ENCODE peak calls at places on chromosomes 1 and 21, in five cellular contexts. One of them, this sample, is unnamed.

GRCh38 chr1:245458761-245459174 is 304.0 kb downstream of the KIF26B start:
- DNase-seq in dorsolateral prefrontal cortex: no peak
- DNase-seq in colonic mucosa: no peak
- DNase-seq in K562: no peak
- DNase-seq in neuronal stem cell: no peak
- DNase-seq in this sample: no peak

GRCh38 chr21:16473965-16474364 is 744.2 kb downstream of the USP25 start:
- DNase-seq in dorsolateral prefrontal cortex: no peak
- DNase-seq in neuronal stem cell: no peak
- DNase-seq in colonic mucosa: no peak
- DNase-seq in K562: no peak
- DNase-seq in this sample: no peak

GRCh38 chr21:39911286-39911685 is 44.0 kb downstream of the PCP4 start:
- DNase-seq in K562: no peak
- DNase-seq in neuronal stem cell: no peak
- DNase-seq in dorsolateral prefrontal cortex: no peak
- DNase-seq in colonic mucosa: no peak
- DNase-seq in this sample: no peak

GRCh38 chr1:186782791-186783190 is 46.0 kb upstream of the PLA2G4A start:
- DNase-seq in K562: no peak
- DNase-seq in dorsolateral prefrontal cortex: no peak
- DNase-seq in neuronal stem cell: no peak
- DNase-seq in colonic mucosa: no peak
- DNase-seq in this sample: no peak

GRCh38 chr1:28178690-28179485 is 2.4 kb upstream of the PTAFR start:
- DNase-seq in K562: no peak
- DNase-seq in neuronal stem cell: no peak
- DNase-seq in colonic mucosa: no peak
- DNase-seq in dorsolateral prefrontal cortex: no peak
- DNase-seq in this sample: no peak

GRCh38 chr1:150281221-150281757 is 1.1 kb upstream of the CIART start:
- DNase-seq in neuronal stem cell: peak; percentile 62
- DNase-seq in colonic mucosa: peak; percentile 82
- DNase-seq in K562: peak; percentile 46
- DNase-seq in dorsolateral prefrontal cortex: peak; percentile 82
- DNase-seq in this sample: peak; percentile 62

GRCh38 chr1:14261395-14261794 is 337.1 kb upstream of the KAZN start:
- DNase-seq in neuronal stem cell: no peak
- DNase-seq in dorsolateral prefrontal cortex: no peak
- DNase-seq in colonic mucosa: no peak
- DNase-seq in K562: no peak
- DNase-seq in this sample: peak; percentile 18

GRCh38 chr1:192580351-192580962 is 4.9 kb downstream of the RGS1 start:
- DNase-seq in K562: no peak
- DNase-seq in neuronal stem cell: no peak
- DNase-seq in dorsolateral prefrontal cortex: no peak
- DNase-seq in colonic mucosa: peak; percentile 21
- DNase-seq in this sample: no peak

GRCh38 chr1:86155061-86155806 is 1.3 kb downstream of the COL24A1 start:
- DNase-seq in dorsolateral prefrontal cortex: no peak
- DNase-seq in colonic mucosa: no peak
- DNase-seq in K562: peak; percentile 6
- DNase-seq in neuronal stem cell: peak; percentile 14
- DNase-seq in this sample: no peak

GRCh38 chr1:91712981-91713841 is 172.7 kb downstream of the TGFBR3 start:
- DNase-seq in K562: no peak
- DNase-seq in colonic mucosa: peak; percentile 41
- DNase-seq in neuronal stem cell: no peak
- DNase-seq in dorsolateral prefrontal cortex: no peak
- DNase-seq in this sample: no peak

GRCh38 chr1:95133687-95134086 is 16.5 kb downstream of the TLCD4 start:
- DNase-seq in neuronal stem cell: no peak
- DNase-seq in colonic mucosa: no peak
- DNase-seq in dorsolateral prefrontal cortex: no peak
- DNase-seq in K562: no peak
- DNase-seq in this sample: no peak

GRCh38 chr1:193009501-193009900 is 49.7 kb downstream of the UCHL5 start:
- DNase-seq in colonic mucosa: no peak
- DNase-seq in neuronal stem cell: no peak
- DNase-seq in dorsolateral prefrontal cortex: no peak
- DNase-seq in K562: no peak
- DNase-seq in this sample: no peak

GRCh38 chr1:206506803-206507394 is 432 bp upstream of the RASSF5 start:
- DNase-seq in K562: no peak
- DNase-seq in dorsolateral prefrontal cortex: no peak
- DNase-seq in neuronal stem cell: no peak
- DNase-seq in colonic mucosa: no peak
- DNase-seq in this sample: no peak

GRCh38 chr1:68116643-68117235 is 66.3 kb upstream of the DIRAS3 start:
- DNase-seq in dorsolateral prefrontal cortex: peak; percentile 58
- DNase-seq in K562: peak; percentile 48
- DNase-seq in neuronal stem cell: peak; percentile 49
- DNase-seq in colonic mucosa: peak; percentile 45
- DNase-seq in this sample: peak; percentile 18

GRCh38 chr1:52571783-52572182 is 18.9 kb upstream of the TUT4 start:
- DNase-seq in dorsolateral prefrontal cortex: no peak
- DNase-seq in colonic mucosa: no peak
- DNase-seq in K562: peak; percentile 50
- DNase-seq in neuronal stem cell: no peak
- DNase-seq in this sample: no peak

GRCh38 chr1:16275591-16275990 is 38.6 kb upstream of the CPLANE2 start:
- DNase-seq in K562: no peak
- DNase-seq in neuronal stem cell: no peak
- DNase-seq in dorsolateral prefrontal cortex: no peak
- DNase-seq in colonic mucosa: no peak
- DNase-seq in this sample: no peak

GRCh38 chr1:217881131-217881543 is 250.0 kb downstream of the SPATA17 start:
- DNase-seq in dorsolateral prefrontal cortex: no peak
- DNase-seq in colonic mucosa: no peak
- DNase-seq in K562: no peak
- DNase-seq in neuronal stem cell: no peak
- DNase-seq in this sample: no peak

GRCh38 chr1:223299553-223299952 is 64.4 kb downstream of the SUSD4 start:
- DNase-seq in dorsolateral prefrontal cortex: no peak
- DNase-seq in K562: no peak
- DNase-seq in neuronal stem cell: no peak
- DNase-seq in colonic mucosa: no peak
- DNase-seq in this sample: no peak

GRCh38 chr1:90721210-90722194 is 4.4 kb upstream of the BARHL2 start:
- DNase-seq in K562: peak; percentile 65
- DNase-seq in colonic mucosa: peak; percentile 62
- DNase-seq in neuronal stem cell: no peak
- DNase-seq in dorsolateral prefrontal cortex: no peak
- DNase-seq in this sample: no peak

GRCh38 chr1:188117436-188117835 is 1288.7 kb downstream of the PLA2G4A start:
- DNase-seq in dorsolateral prefrontal cortex: no peak
- DNase-seq in K562: no peak
- DNase-seq in colonic mucosa: no peak
- DNase-seq in neuronal stem cell: no peak
- DNase-seq in this sample: no peak

GRCh38 chr1:64822621-64823020 is 77.7 kb downstream of the RAVER2 start:
- DNase-seq in K562: no peak
- DNase-seq in colonic mucosa: no peak
- DNase-seq in dorsolateral prefrontal cortex: no peak
- DNase-seq in neuronal stem cell: no peak
- DNase-seq in this sample: no peak

GRCh38 chr1:91623020-91623419 is 122.4 kb downstream of the CDC7 start:
- DNase-seq in neuronal stem cell: no peak
- DNase-seq in dorsolateral prefrontal cortex: no peak
- DNase-seq in K562: no peak
- DNase-seq in colonic mucosa: no peak
- DNase-seq in this sample: no peak

GRCh38 chr1:67880056-67880601 is 46.9 kb upstream of the GNG12 start:
- DNase-seq in colonic mucosa: no peak
- DNase-seq in K562: no peak
- DNase-seq in neuronal stem cell: no peak
- DNase-seq in dorsolateral prefrontal cortex: no peak
- DNase-seq in this sample: no peak

GRCh38 chr1:200075938-200076546 is 48.5 kb downstream of the NR5A2 start:
- DNase-seq in dorsolateral prefrontal cortex: no peak
- DNase-seq in neuronal stem cell: no peak
- DNase-seq in K562: no peak
- DNase-seq in colonic mucosa: peak; percentile 23
- DNase-seq in this sample: no peak

DNA sequence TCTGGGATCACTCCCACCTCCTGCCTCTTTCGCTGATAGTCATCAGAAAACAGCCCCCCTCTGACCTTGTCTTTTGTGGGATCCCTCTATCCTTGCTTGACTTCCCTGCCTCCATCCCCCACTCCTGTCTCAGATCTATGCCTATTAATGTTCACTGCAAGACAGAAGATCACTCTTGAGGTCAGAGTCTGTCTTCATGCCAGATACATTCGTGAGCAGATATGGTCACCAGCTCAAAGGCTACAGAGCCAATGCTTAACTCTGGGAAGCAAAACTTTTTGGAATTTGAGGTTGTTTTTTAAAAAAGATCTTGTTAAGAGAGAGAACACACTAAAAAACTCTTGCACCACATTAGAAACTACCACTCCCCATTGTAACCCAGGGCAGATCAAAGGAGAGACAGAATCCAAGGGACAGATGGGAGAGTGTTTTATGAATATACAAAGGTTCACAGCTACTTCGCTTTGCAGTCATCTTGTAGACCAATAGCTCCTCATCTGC is 17.1 kb upstream of the A3GALT2 start:
- DNase-seq in neuronal stem cell: no peak
- DNase-seq in K562: no peak
- DNase-seq in colonic mucosa: no peak
- DNase-seq in dorsolateral prefrontal cortex: no peak
- DNase-seq in this sample: no peak
- H3K27ac ChIP-seq in neuronal stem cell: peak overlapping the region; percentile 96
- H3K27ac ChIP-seq in K562: no peak overlapping the region
- H3K27ac ChIP-seq in colonic mucosa: peak overlapping the region; percentile 60
- H3K27ac ChIP-seq in dorsolateral prefrontal cortex: peak overlapping the region; percentile 91
- H3K27ac ChIP-seq in this sample: peak overlapping the region; percentile 89

GRCh38 chr1:54335396-54336056 is 70.7 kb downstream of the SSBP3 start:
- DNase-seq in neuronal stem cell: no peak
- DNase-seq in colonic mucosa: peak; percentile 49
- DNase-seq in dorsolateral prefrontal cortex: no peak
- DNase-seq in K562: no peak
- DNase-seq in this sample: no peak
- H3K27ac ChIP-seq in neuronal stem cell: peak overlapping the region; percentile 9
- H3K27ac ChIP-seq in colonic mucosa: peak overlapping the region; percentile 75
- H3K27ac ChIP-seq in dorsolateral prefrontal cortex: peak overlapping the region; percentile 86
- H3K27ac ChIP-seq in K562: no peak overlapping the region
- H3K27ac ChIP-seq in this sample: peak overlapping the region; percentile 85

GRCh38 chr1:159999204-159999603 is 32.6 kb downstream of the PIGM start:
- DNase-seq in neuronal stem cell: no peak
- DNase-seq in K562: no peak
- DNase-seq in dorsolateral prefrontal cortex: no peak
- DNase-seq in colonic mucosa: no peak
- DNase-seq in this sample: no peak

GRCh38 chr1:159992161-159992560 is 38.1 kb upstream of the SLAMF9 start:
- DNase-seq in colonic mucosa: no peak
- DNase-seq in dorsolateral prefrontal cortex: no peak
- DNase-seq in K562: no peak
- DNase-seq in neuronal stem cell: no peak
- DNase-seq in this sample: no peak

GRCh38 chr1:159993911-159994310 is 37.9 kb downstream of the PIGM start:
- DNase-seq in dorsolateral prefrontal cortex: no peak
- DNase-seq in neuronal stem cell: no peak
- DNase-seq in colonic mucosa: no peak
- DNase-seq in K562: no peak
- DNase-seq in this sample: no peak

GRCh38 chr1:159994896-159995295 is 36.9 kb downstream of the PIGM start:
- DNase-seq in K562: no peak
- DNase-seq in neuronal stem cell: no peak
- DNase-seq in dorsolateral prefrontal cortex: no peak
- DNase-seq in colonic mucosa: no peak
- DNase-seq in this sample: no peak

DNA sequence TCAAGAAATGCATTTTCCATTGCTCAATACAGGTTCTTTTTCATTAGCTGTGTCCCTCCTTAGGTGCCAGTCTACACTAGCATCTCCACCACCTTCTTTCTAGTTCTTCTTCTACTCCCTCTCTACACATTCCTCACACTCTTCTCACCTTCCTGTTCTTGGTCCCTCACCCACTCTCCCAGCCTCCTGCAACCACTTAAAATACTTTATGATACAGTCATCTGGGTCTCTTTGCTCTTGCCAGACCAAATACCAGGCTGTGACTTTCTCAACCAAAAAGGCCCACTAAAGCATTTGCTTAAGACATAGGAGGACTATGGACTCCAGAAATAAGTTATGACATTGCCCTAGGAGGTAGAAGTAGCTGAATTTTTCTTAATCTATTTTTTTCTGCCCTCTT is 35.1 kb downstream of the PIGM start:
- DNase-seq in neuronal stem cell: no peak
- DNase-seq in colonic mucosa: no peak
- DNase-seq in K562: no peak
- DNase-seq in dorsolateral prefrontal cortex: no peak
- DNase-seq in this sample: no peak
- H3K27ac ChIP-seq in neuronal stem cell: no peak overlapping the region
- H3K27ac ChIP-seq in colonic mucosa: no peak overlapping the region
- H3K27ac ChIP-seq in K562: no peak overlapping the region
- H3K27ac ChIP-seq in dorsolateral prefrontal cortex: no peak overlapping the region
- H3K27ac ChIP-seq in this sample: no peak overlapping the region

GRCh38 chr1:154717467-154718004 is 109.5 kb upstream of the ADAR start:
- DNase-seq in colonic mucosa: no peak
- DNase-seq in dorsolateral prefrontal cortex: no peak
- DNase-seq in K562: no peak
- DNase-seq in neuronal stem cell: no peak
- DNase-seq in this sample: no peak
- H3K27ac ChIP-seq in colonic mucosa: no peak overlapping the region
- H3K27ac ChIP-seq in dorsolateral prefrontal cortex: no peak overlapping the region
- H3K27ac ChIP-seq in K562: no peak overlapping the region
- H3K27ac ChIP-seq in neuronal stem cell: no peak overlapping the region
- H3K27ac ChIP-seq in this sample: no peak overlapping the region

DNA sequence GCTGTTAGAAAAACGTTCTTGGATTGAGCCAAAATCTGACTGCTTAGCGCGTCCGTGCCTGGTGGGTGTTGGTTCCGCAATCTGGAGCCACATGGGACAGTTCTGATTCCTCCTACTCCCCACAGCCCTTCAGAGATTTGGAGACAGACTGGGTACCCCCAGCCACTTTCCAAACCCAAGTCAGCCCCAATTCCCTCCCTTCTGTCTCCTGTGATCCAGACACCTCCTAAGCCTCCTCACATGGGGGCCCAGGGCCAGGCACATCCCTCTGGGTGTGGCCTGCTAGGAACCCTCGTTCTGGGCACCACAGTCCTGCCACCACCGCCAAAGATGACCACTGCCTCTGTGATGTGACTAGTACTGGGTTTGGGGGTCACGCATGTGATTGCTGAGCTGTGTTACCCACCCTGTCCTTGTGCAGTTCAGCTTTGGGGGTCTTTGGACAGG is 4.8 kb downstream of the PLA2G5 start:
- DNase-seq in neuronal stem cell: no peak
- DNase-seq in K562: no peak
- DNase-seq in colonic mucosa: no peak
- DNase-seq in dorsolateral prefrontal cortex: no peak
- DNase-seq in this sample: no peak
- H3K27ac ChIP-seq in neuronal stem cell: no peak overlapping the region
- H3K27ac ChIP-seq in K562: no peak overlapping the region
- H3K27ac ChIP-seq in colonic mucosa: no peak overlapping the region
- H3K27ac ChIP-seq in dorsolateral prefrontal cortex: no peak overlapping the region
- H3K27ac ChIP-seq in this sample: no peak overlapping the region

GRCh38 chr21:45927032-45927431 is 54.5 kb upstream of the COL6A1 start:
- DNase-seq in K562: no peak
- DNase-seq in neuronal stem cell: no peak
- DNase-seq in dorsolateral prefrontal cortex: no peak
- DNase-seq in colonic mucosa: no peak
- DNase-seq in this sample: no peak
- H3K27ac ChIP-seq in K562: no peak overlapping the region
- H3K27ac ChIP-seq in neuronal stem cell: no peak overlapping the region
- H3K27ac ChIP-seq in dorsolateral prefrontal cortex: no peak overlapping the region
- H3K27ac ChIP-seq in colonic mucosa: no peak overlapping the region
- H3K27ac ChIP-seq in this sample: no peak overlapping the region

This sample was measured in caudate nucleus.